ENCODE peak calls at places on chromosomes 1 and 21, in seven cellular contexts. One of them, this sample, is unnamed.

GRCh38 chr1:118661769-118662320 is 326.3 kb downstream of the TBX15 start:
- DNase-seq in stomach: no peak
- DNase-seq in body of pancreas: no peak
- DNase-seq in GM10248: no peak
- DNase-seq in thoracic aorta: no peak
- DNase-seq in mammary epithelial cell: no peak
- DNase-seq in SK-N-SH: no peak
- DNase-seq in this sample: no peak

GRCh38 chr1:19734056-19734455 is 65.7 kb downstream of the TMCO4 start:
- DNase-seq in stomach: no peak
- DNase-seq in body of pancreas: no peak
- DNase-seq in GM10248: no peak
- DNase-seq in thoracic aorta: no peak
- DNase-seq in mammary epithelial cell: no peak
- DNase-seq in SK-N-SH: no peak
- DNase-seq in this sample: no peak

GRCh38 chr1:222928212-222928611 is 113.4 kb downstream of the DISP1 start:
- DNase-seq in stomach: peak; percentile 73
- DNase-seq in body of pancreas: peak; percentile 79
- DNase-seq in GM10248: no peak
- DNase-seq in thoracic aorta: no peak
- DNase-seq in mammary epithelial cell: no peak
- DNase-seq in SK-N-SH: peak; percentile 44
- DNase-seq in this sample: peak; percentile 50

GRCh38 chr1:42835422-42835821 is 11.0 kb upstream of the ZNF691 start:
- DNase-seq in stomach: no peak
- DNase-seq in body of pancreas: no peak
- DNase-seq in GM10248: no peak
- DNase-seq in thoracic aorta: no peak
- DNase-seq in mammary epithelial cell: no peak
- DNase-seq in SK-N-SH: no peak
- DNase-seq in this sample: no peak

GRCh38 chr1:11340248-11340632 is 67.2 kb downstream of the UBIAD1 start:
- DNase-seq in stomach: no peak
- DNase-seq in body of pancreas: no peak
- DNase-seq in GM10248: no peak
- DNase-seq in thoracic aorta: no peak
- DNase-seq in mammary epithelial cell: no peak
- DNase-seq in SK-N-SH: no peak
- DNase-seq in this sample: no peak

GRCh38 chr1:205502992-205503391 is 1.5 kb upstream of the CDK18 start:
- DNase-seq in stomach: no peak
- DNase-seq in body of pancreas: no peak
- DNase-seq in GM10248: no peak
- DNase-seq in thoracic aorta: no peak
- DNase-seq in mammary epithelial cell: no peak
- DNase-seq in SK-N-SH: no peak
- DNase-seq in this sample: no peak

GRCh38 chr1:81547261-81547911 is 253.3 kb upstream of the ADGRL2 start:
- DNase-seq in stomach: no peak
- DNase-seq in body of pancreas: no peak
- DNase-seq in GM10248: no peak
- DNase-seq in thoracic aorta: no peak
- DNase-seq in mammary epithelial cell: peak; percentile 50
- DNase-seq in SK-N-SH: no peak
- DNase-seq in this sample: no peak

GRCh38 chr1:63794927-63795326 is 21.1 kb downstream of the ROR1 start:
- DNase-seq in stomach: no peak
- DNase-seq in body of pancreas: no peak
- DNase-seq in GM10248: no peak
- DNase-seq in thoracic aorta: no peak
- DNase-seq in mammary epithelial cell: no peak
- DNase-seq in SK-N-SH: no peak
- DNase-seq in this sample: no peak

GRCh38 chr1:151887028-151887427 is 22.3 kb downstream of the THEM4 start:
- DNase-seq in stomach: no peak
- DNase-seq in body of pancreas: no peak
- DNase-seq in GM10248: no peak
- DNase-seq in thoracic aorta: no peak
- DNase-seq in mammary epithelial cell: peak; percentile 94
- DNase-seq in SK-N-SH: no peak
- DNase-seq in this sample: peak; percentile 94

GRCh38 chr1:160672789-160673695 is 26.2 kb upstream of the SLAMF1 start:
- DNase-seq in stomach: no peak
- DNase-seq in body of pancreas: no peak
- DNase-seq in GM10248: no peak
- DNase-seq in thoracic aorta: no peak
- DNase-seq in mammary epithelial cell: no peak
- DNase-seq in SK-N-SH: no peak
- DNase-seq in this sample: no peak

GRCh38 chr1:25694167-25694566 is 77.6 kb downstream of the MAN1C1 start:
- DNase-seq in stomach: no peak
- DNase-seq in body of pancreas: peak; percentile 18
- DNase-seq in GM10248: no peak
- DNase-seq in thoracic aorta: peak; percentile 18
- DNase-seq in mammary epithelial cell: no peak
- DNase-seq in SK-N-SH: no peak
- DNase-seq in this sample: no peak

GRCh38 chr1:99566290-99567021 is 79.5 kb upstream of the PALMD start:
- DNase-seq in stomach: no peak
- DNase-seq in body of pancreas: no peak
- DNase-seq in GM10248: no peak
- DNase-seq in thoracic aorta: no peak
- DNase-seq in mammary epithelial cell: no peak
- DNase-seq in SK-N-SH: no peak
- DNase-seq in this sample: no peak

GRCh38 chr1:206905295-206906164 is 8.3 kb downstream of the IL24 start:
- DNase-seq in stomach: no peak
- DNase-seq in body of pancreas: no peak
- DNase-seq in GM10248: peak; percentile 34
- DNase-seq in thoracic aorta: no peak
- DNase-seq in mammary epithelial cell: peak; percentile 97
- DNase-seq in SK-N-SH: no peak
- DNase-seq in this sample: peak; percentile 100

GRCh38 chr1:3457910-3458621 is 3.6 kb downstream of the ARHGEF16 start:
- DNase-seq in stomach: peak; percentile 58
- DNase-seq in body of pancreas: no peak
- DNase-seq in GM10248: no peak
- DNase-seq in thoracic aorta: no peak
- DNase-seq in mammary epithelial cell: no peak
- DNase-seq in SK-N-SH: no peak
- DNase-seq in this sample: no peak

GRCh38 chr1:68675336-68675735 is 178.5 kb upstream of the DEPDC1 start:
- DNase-seq in stomach: no peak
- DNase-seq in body of pancreas: no peak
- DNase-seq in GM10248: no peak
- DNase-seq in thoracic aorta: no peak
- DNase-seq in mammary epithelial cell: peak; percentile 57
- DNase-seq in SK-N-SH: no peak
- DNase-seq in this sample: peak; percentile 42

GRCh38 chr1:78005755-78006154 is 1.0 kb downstream of the DNAJB4 start:
- DNase-seq in stomach: no peak
- DNase-seq in body of pancreas: peak; percentile 70
- DNase-seq in GM10248: no peak
- DNase-seq in thoracic aorta: no peak
- DNase-seq in mammary epithelial cell: peak; percentile 68
- DNase-seq in SK-N-SH: peak; percentile 9
- DNase-seq in this sample: peak; percentile 40

GRCh38 chr21:31660134-31660565 is 657 bp downstream of the SOD1 start:
- DNase-seq in stomach: no peak
- DNase-seq in body of pancreas: no peak
- DNase-seq in GM10248: peak; percentile 46
- DNase-seq in thoracic aorta: no peak
- DNase-seq in mammary epithelial cell: peak; percentile 29
- DNase-seq in SK-N-SH: no peak
- DNase-seq in this sample: peak; percentile 17

GRCh38 chr1:21294266-21295058 is 4.2 kb upstream of the ECE1 start:
- DNase-seq in stomach: peak; percentile 71
- DNase-seq in body of pancreas: peak; percentile 51
- DNase-seq in GM10248: peak; percentile 73
- DNase-seq in thoracic aorta: no peak
- DNase-seq in mammary epithelial cell: peak; percentile 75
- DNase-seq in SK-N-SH: no peak
- DNase-seq in this sample: no peak

GRCh38 chr1:161367684-161368398 is at the start of gene CFAP126:
- DNase-seq in stomach: peak; percentile 49
- DNase-seq in body of pancreas: peak; percentile 95
- DNase-seq in GM10248: peak; percentile 82
- DNase-seq in thoracic aorta: peak; percentile 56
- DNase-seq in mammary epithelial cell: peak; percentile 72
- DNase-seq in SK-N-SH: peak; percentile 57
- DNase-seq in this sample: peak; percentile 54

GRCh38 chr1:232557661-232558260 is 72.2 kb downstream of the SIPA1L2 start:
- DNase-seq in stomach: no peak
- DNase-seq in body of pancreas: no peak
- DNase-seq in GM10248: no peak
- DNase-seq in thoracic aorta: no peak
- DNase-seq in mammary epithelial cell: no peak
- DNase-seq in SK-N-SH: no peak
- DNase-seq in this sample: no peak

GRCh38 chr1:54795100-54795665 is 5.9 kb downstream of the TTC22 start:
- DNase-seq in stomach: no peak
- DNase-seq in body of pancreas: no peak
- DNase-seq in GM10248: no peak
- DNase-seq in thoracic aorta: no peak
- DNase-seq in mammary epithelial cell: no peak
- DNase-seq in SK-N-SH: peak; percentile 57
- DNase-seq in this sample: no peak
- TF ChIP-seq CTCF in stomach: no peak
- TF ChIP-seq CTCF in body of pancreas: no peak
- TF ChIP-seq CTCF in GM10248: no peak
- TF ChIP-seq CTCF in thoracic aorta: no peak
- TF ChIP-seq CTCF in mammary epithelial cell: peak; percentile 25
- TF ChIP-seq CTCF in SK-N-SH: no peak
- TF ChIP-seq CTCF in this sample: no peak

DNA sequence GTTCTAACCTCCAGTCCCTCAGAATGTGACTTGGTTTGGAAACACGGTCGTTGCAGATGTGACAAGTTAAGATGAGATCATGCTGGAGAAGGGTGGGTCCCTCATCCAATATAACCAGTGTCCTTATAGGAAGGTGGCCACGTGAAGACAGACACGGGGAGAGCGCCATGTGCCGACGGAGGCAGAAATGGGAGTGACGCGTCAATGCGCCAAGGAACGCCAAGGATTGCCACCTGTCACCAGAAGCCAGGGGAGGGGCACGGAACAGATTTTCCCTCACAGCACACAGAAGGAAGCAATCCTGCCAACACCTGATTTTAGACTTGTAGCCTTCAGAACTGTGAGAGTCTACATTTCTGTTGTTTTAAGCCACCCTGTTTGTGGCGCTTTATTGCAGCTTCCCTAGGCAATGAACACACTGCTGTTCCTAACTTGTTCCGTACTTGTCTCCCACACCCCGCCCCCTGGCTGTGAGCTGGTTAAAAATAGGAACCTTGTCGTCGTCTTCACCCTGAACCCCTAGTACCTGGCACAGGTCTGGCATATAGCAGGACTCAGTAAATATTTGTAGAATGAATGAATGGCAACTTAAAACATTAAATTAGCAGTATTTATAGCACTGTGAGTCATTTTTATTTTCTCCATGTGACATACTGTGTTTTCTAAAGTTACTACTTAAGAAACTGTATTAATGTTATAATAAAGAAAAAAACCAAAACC is 14.2 kb downstream of the RIMS3 start:
- DNase-seq in stomach: peak; percentile 62
- DNase-seq in body of pancreas: peak; percentile 53
- DNase-seq in GM10248: no peak
- DNase-seq in thoracic aorta: no peak
- DNase-seq in mammary epithelial cell: no peak
- DNase-seq in SK-N-SH: no peak
- DNase-seq in this sample: no peak
- TF ChIP-seq CTCF in stomach: no peak
- TF ChIP-seq CTCF in body of pancreas: peak; percentile 13
- TF ChIP-seq CTCF in GM10248: no peak
- TF ChIP-seq CTCF in thoracic aorta: no peak
- TF ChIP-seq CTCF in mammary epithelial cell: no peak
- TF ChIP-seq CTCF in SK-N-SH: no peak
- TF ChIP-seq CTCF in this sample: peak; percentile 28

GRCh38 chr1:235919127-235919796 is 52.6 kb upstream of the LYST start:
- DNase-seq in stomach: no peak
- DNase-seq in body of pancreas: peak; percentile 15
- DNase-seq in GM10248: no peak
- DNase-seq in thoracic aorta: no peak
- DNase-seq in mammary epithelial cell: no peak
- DNase-seq in SK-N-SH: no peak
- DNase-seq in this sample: no peak

GRCh38 chr1:235917267-235917811 is 50.6 kb upstream of the LYST start:
- DNase-seq in stomach: peak; percentile 58
- DNase-seq in body of pancreas: peak; percentile 77
- DNase-seq in GM10248: peak; percentile 70
- DNase-seq in thoracic aorta: peak; percentile 76
- DNase-seq in mammary epithelial cell: peak; percentile 100
- DNase-seq in SK-N-SH: peak; percentile 66
- DNase-seq in this sample: peak; percentile 100

GRCh38 chr1:235918032-235918431 is 51.3 kb upstream of the LYST start:
- DNase-seq in stomach: no peak
- DNase-seq in body of pancreas: no peak
- DNase-seq in GM10248: no peak
- DNase-seq in thoracic aorta: no peak
- DNase-seq in mammary epithelial cell: peak; percentile 50
- DNase-seq in SK-N-SH: peak; percentile 72
- DNase-seq in this sample: no peak

GRCh38 chr1:235919797-235920475 is 53.2 kb upstream of the LYST start:
- DNase-seq in stomach: no peak
- DNase-seq in body of pancreas: no peak
- DNase-seq in GM10248: no peak
- DNase-seq in thoracic aorta: no peak
- DNase-seq in mammary epithelial cell: peak; percentile 89
- DNase-seq in SK-N-SH: no peak
- DNase-seq in this sample: peak; percentile 95

GRCh38 chr1:235918481-235918880 is 51.8 kb upstream of the LYST start:
- DNase-seq in stomach: no peak
- DNase-seq in body of pancreas: no peak
- DNase-seq in GM10248: no peak
- DNase-seq in thoracic aorta: no peak
- DNase-seq in mammary epithelial cell: no peak
- DNase-seq in SK-N-SH: no peak
- DNase-seq in this sample: no peak
- TF ChIP-seq CTCF in stomach: no peak
- TF ChIP-seq CTCF in body of pancreas: no peak
- TF ChIP-seq CTCF in GM10248: no peak
- TF ChIP-seq CTCF in thoracic aorta: no peak
- TF ChIP-seq CTCF in mammary epithelial cell: no peak
- TF ChIP-seq CTCF in SK-N-SH: no peak
- TF ChIP-seq CTCF in this sample: no peak

GRCh38 chr1:194469282-194469681 is 1282.9 kb upstream of the B3GALT2 start:
- DNase-seq in stomach: no peak
- DNase-seq in body of pancreas: no peak
- DNase-seq in GM10248: no peak
- DNase-seq in thoracic aorta: no peak
- DNase-seq in mammary epithelial cell: no peak
- DNase-seq in SK-N-SH: no peak
- DNase-seq in this sample: no peak

DNA sequence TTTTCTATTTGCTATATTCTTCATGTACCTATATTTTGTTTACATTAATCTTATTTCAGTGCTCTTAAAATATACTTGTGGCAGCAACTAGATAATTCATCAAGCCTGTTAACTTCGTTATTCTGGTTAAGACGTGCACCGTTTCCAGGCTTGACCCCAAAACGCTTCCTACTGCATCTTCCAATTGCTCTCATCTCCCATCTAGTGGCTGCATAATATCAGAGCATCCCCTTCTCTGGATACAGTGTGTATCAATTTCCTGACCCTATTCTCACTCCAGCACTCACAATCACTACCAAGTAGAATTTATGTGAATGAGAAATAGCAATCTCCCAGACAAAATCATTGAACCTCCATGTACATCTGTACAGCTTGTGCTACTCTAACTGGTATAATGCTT is 1280.3 kb upstream of the B3GALT2 start:
- DNase-seq in stomach: no peak
- DNase-seq in body of pancreas: no peak
- DNase-seq in GM10248: no peak
- DNase-seq in thoracic aorta: no peak
- DNase-seq in mammary epithelial cell: peak; percentile 2
- DNase-seq in SK-N-SH: no peak
- DNase-seq in this sample: no peak
- TF ChIP-seq CTCF in stomach: no peak
- TF ChIP-seq CTCF in body of pancreas: no peak
- TF ChIP-seq CTCF in GM10248: no peak
- TF ChIP-seq CTCF in thoracic aorta: no peak
- TF ChIP-seq CTCF in mammary epithelial cell: peak; percentile 42
- TF ChIP-seq CTCF in SK-N-SH: peak; percentile 49
- TF ChIP-seq CTCF in this sample: peak; percentile 50

This sample was measured in foreskin keratinocyte.